ENCODE peak calls at places on chromosomes 2 and 18, in five cellular contexts. M is K562, Q is SK-N-SH, W is HepG2, Z is GM12878. L is an unnamed sample.

GRCh38 chr2:126862730-126863129 is 36.0 kb upstream of the TEX51 start:
- DNase-seq in W (no peak), Q (no peak), Z (no peak), M (no peak), L (no peak)

GRCh38 chr2:206085742-206086445 is at the start of gene INO80D:
- DNase-seq in W (peak; percentile 87), M (peak; percentile 61), Q (peak; percentile 84), Z (peak; percentile 60), L (no peak)

GRCh38 chr2:10985901-10986535 is 74.3 kb downstream of the KCNF1 start:
- DNase-seq in W (no peak), Z (no peak), Q (no peak), M (no peak), L (no peak)

GRCh38 chr2:69946351-69947077 is 14.9 kb downstream of the ASPRV1 start:
- DNase-seq in Q (no peak), M (no peak), W (peak; percentile 82), Z (peak; percentile 30), L (no peak)

GRCh38 chr18:9842446-9842845 is 43.3 kb upstream of the TXNDC2 start:
- DNase-seq in Z (no peak), M (no peak), Q (no peak), W (no peak), L (no peak)

GRCh38 chr2:113211226-113212105 is 37.7 kb downstream of the PSD4 start:
- DNase-seq in Z (no peak), M (no peak), W (peak; percentile 29), Q (no peak), L (no peak)

GRCh38 chr2:118061135-118061955 is 26.9 kb upstream of the INSIG2 start:
- DNase-seq in W (peak; percentile 52), Z (peak; percentile 57), Q (peak; percentile 2), M (no peak), L (no peak)

GRCh38 chr18:79951545-79952456 is at the start of gene SLC66A2:
- DNase-seq in W (peak; percentile 57), M (peak; percentile 92), Z (no peak), Q (peak; percentile 97), L (peak; percentile 99)

GRCh38 chr2:236179653-236180500 is 11.7 kb upstream of the GBX2 start:
- DNase-seq in Q (peak; percentile 30), W (no peak), Z (no peak), M (no peak), L (no peak)

GRCh38 chr2:196248467-196249104 is 77.2 kb upstream of the STK17B start:
- DNase-seq in Q (no peak), W (no peak), M (no peak), Z (no peak), L (no peak)

GRCh38 chr18:63648241-63648640 is 4.2 kb upstream of the SERPINB4 start:
- DNase-seq in Z (no peak), W (no peak), M (no peak), Q (no peak), L (no peak)

GRCh38 chr2:129318581-129319421 is 660.7 kb upstream of the RAB6C start:
- DNase-seq in Q (no peak), Z (no peak), W (no peak), M (no peak), L (no peak)

GRCh38 chr2:19541884-19542283 is 183.5 kb upstream of the OSR1 start:
- DNase-seq in W (no peak), Q (no peak), Z (no peak), M (no peak), L (no peak)

GRCh38 chr18:713135-713490 is 683 bp upstream of the ENOSF1 start:
- DNase-seq in Z (no peak), M (no peak), W (no peak), Q (no peak), L (no peak)

GRCh38 chr2:150110548-150110947 is 376.9 kb downstream of the RND3 start:
- DNase-seq in Q (no peak), M (no peak), W (no peak), Z (no peak), L (no peak)

GRCh38 chr2:9663008-9663879 is 32.4 kb upstream of the YWHAQ start:
- DNase-seq in Z (peak; percentile 48), Q (no peak), M (no peak), W (no peak), L (no peak)

GRCh38 chr2:232204457-232204931 is 174.1 kb upstream of the ALPP start:
- DNase-seq in M (no peak), Q (no peak), W (peak; percentile 77), Z (no peak), L (no peak)

GRCh38 chr18:2981212-2981728 is 31.7 kb downstream of the LPIN2 start:
- DNase-seq in M (no peak), W (no peak), Q (no peak), Z (no peak), L (no peak)

GRCh38 chr18:28767781-28768211 is 590.9 kb upstream of the CDH2 start:
- DNase-seq in Q (no peak), W (no peak), M (no peak), Z (no peak), L (no peak)

GRCh38 chr18:46706968-46707367 is 49.9 kb downstream of the ST8SIA5 start:
- DNase-seq in M (no peak), W (peak; percentile 3), Q (no peak), Z (no peak), L (no peak)

GRCh38 chr2:64654993-64655666 is 1.4 kb upstream of the SERTAD2 start:
- DNase-seq in Q (no peak), Z (no peak), W (peak; percentile 42), M (no peak), L (no peak)

GRCh38 chr2:237290249-237290648 is 123.7 kb downstream of the COL6A3 start:
- DNase-seq in W (no peak), Z (no peak), Q (no peak), M (no peak), L (no peak)

GRCh38 chr18:23354625-23355024 is 98.5 kb upstream of the RIOK3 start:
- DNase-seq in M (peak; percentile 33), Z (no peak), Q (no peak), W (peak; percentile 20), L (no peak)

GRCh38 chr2:158381205-158381604 is 75.3 kb downstream of the CCDC148 start:
- DNase-seq in M (peak; percentile 56), Z (no peak), Q (no peak), W (no peak), L (no peak)

GRCh38 chr2:136022747-136023146 is 37.3 kb upstream of the DARS1 start:
- DNase-seq in Z (no peak), W (no peak), M (no peak), Q (no peak), L (no peak)

GRCh38 chr2:199446996-199447395 is 10.7 kb downstream of the SATB2 start:
- DNase-seq in Q (no peak), W (no peak), Z (no peak), M (no peak), L (no peak)

GRCh38 chr2:37569986-37570688 is 101.3 kb downstream of the CDC42EP3 start:
- DNase-seq in W (peak; percentile 30), Q (no peak), Z (no peak), M (no peak), L (no peak)

GRCh38 chr2:178761759-178762371 is 45.4 kb downstream of the TTN start:
- DNase-seq in W (peak; percentile 60), M (peak; percentile 46), Q (peak; percentile 22), Z (peak; percentile 12), L (peak; percentile 3)

DNA sequence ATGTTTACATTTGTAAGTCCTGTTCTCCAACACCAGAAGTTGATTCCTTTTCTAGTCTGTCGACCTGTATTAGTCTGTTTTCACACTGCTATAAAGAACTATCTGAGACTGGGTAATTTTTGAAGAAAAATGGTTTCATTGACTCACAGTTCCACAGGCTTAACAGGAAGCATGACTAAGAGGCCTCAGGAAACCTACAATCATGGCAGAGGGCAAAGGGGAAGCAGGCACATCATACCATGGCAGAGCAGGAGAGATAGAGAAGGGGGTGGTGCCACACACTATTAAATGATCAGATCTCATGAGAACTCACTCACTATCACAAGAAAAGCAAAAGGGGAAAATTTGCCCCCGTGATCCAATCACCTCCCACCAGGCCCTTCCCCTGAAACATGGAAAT is 112.8 kb upstream of the MAP3K20 start:
- DNase-seq in Q (no peak), Z (no peak), W (no peak), M (no peak), L (no peak)
- TF ChIP-seq POLR2AphosphoS5 in Q (no peak), Z (no peak), W (no peak), M (no peak), L (no peak)

GRCh38 chr2:238865744-238866355 is 18.0 kb downstream of the TWIST2 start:
- DNase-seq in W (no peak), M (no peak), Q (no peak), Z (no peak), L (no peak)
- H3K27ac ChIP-seq in W (no peak overlapping the region), M (no peak overlapping the region), Q (peak overlapping the region; percentile 95), Z (no peak overlapping the region), L (no peak overlapping the region)

GRCh38 chr2:219206442-219207253 is at the start of gene ZFAND2B:
- DNase-seq in Z (peak; percentile 52), Q (peak; percentile 99), W (peak; percentile 86), M (peak; percentile 94), L (peak; percentile 78)
- TF ChIP-seq RFX5 in Z (no peak), Q (no peak), W (peak; percentile 70), M (no peak), L (no peak)

GRCh38 chr2:105894327-105894944 is 149.7 kb downstream of the NCK2 start:
- DNase-seq in Z (no peak), Q (no peak), M (no peak), W (no peak), L (no peak)

GRCh38 chr2:105893011-105893995 is 148.6 kb downstream of the NCK2 start:
- DNase-seq in Q (no peak), W (no peak), Z (no peak), M (no peak), L (no peak)

GRCh38 chr2:105888625-105889024 is 143.9 kb downstream of the NCK2 start:
- DNase-seq in M (no peak), Z (no peak), W (peak; percentile 58), Q (no peak), L (no peak)

GRCh38 chr2:105889046-105889445 is 144.3 kb downstream of the NCK2 start:
- DNase-seq in W (no peak), M (no peak), Q (no peak), Z (no peak), L (no peak)

GRCh38 chr2:105890856-105891255 is 146.1 kb downstream of the NCK2 start:
- DNase-seq in W (no peak), Q (no peak), Z (no peak), M (no peak), L (no peak)
- TF ChIP-seq POLR2AphosphoS5 in W (no peak), Q (no peak), Z (no peak), M (no peak), L (no peak)

DNA sequence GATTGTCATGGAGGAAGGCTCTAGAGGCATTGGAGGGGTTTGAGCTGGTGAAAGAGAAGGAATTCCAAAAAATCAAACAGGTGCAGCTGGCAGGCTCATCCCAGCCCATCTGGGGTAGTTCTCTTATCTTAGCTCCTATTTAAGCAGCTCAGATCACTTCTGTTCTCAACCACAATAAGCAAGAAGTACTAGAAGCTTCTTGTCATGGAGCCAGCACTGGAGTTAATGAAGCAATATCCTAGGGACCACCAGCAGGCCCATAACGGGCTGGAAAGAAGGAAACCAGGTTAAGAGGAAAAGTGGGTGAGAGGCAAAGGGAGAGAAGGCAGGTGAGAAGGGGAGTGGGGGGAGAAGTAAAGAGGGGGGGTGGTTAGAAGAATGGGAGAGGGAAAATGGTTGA is 100.7 kb upstream of the ZFP36L2 start:
- DNase-seq in Q (no peak), M (no peak), Z (no peak), W (no peak), L (no peak)
- H3K27ac ChIP-seq in Q (no peak overlapping the region), M (no peak overlapping the region), Z (no peak overlapping the region), W (no peak overlapping the region), L (no peak overlapping the region)

L was measured in H1.